ENCODE peak calls at places on chromosomes 2 and 18, in nine cellular contexts. Z is CD4-positive, alpha-beta memory T cell; G is sigmoid colon; R is T-cell; V is hypothalamus; L is stimulated activated naive B cell treated with anti-CD40 and anti-IgM and Interleukin-4, amounts not matched to agents 10 μg/mL and 1 μg/mL and 100 μg/mL, for 72 hours; D is Ammon's horn; I is retina; J is activated CD8-positive, alpha-beta memory T cell treated with anti-CD3 and anti-CD28 coated beads, Interleukin-2, amount 50 U/mL, for 48 hours. A is an unnamed sample.

GRCh38 chr2:119782308-119783027 is 22.7 kb downstream of the PTPN4 start:
- DNase-seq in Z (no peak), G (no peak), R (no peak), V (no peak), L (no peak), D (no peak), I (no peak), J (no peak), A (no peak)

GRCh38 chr2:223735659-223736244 is 101.6 kb downstream of the AP1S3 start:
- DNase-seq in Z (no peak), G (no peak), R (no peak), V (no peak), L (no peak), D (no peak), I (no peak), J (no peak), A (no peak)

GRCh38 chr2:160583162-160583522 is 89.5 kb upstream of the RBMS1 start:
- DNase-seq in Z (no peak), G (no peak), R (no peak), V (no peak), L (no peak), D (no peak), I (peak), J (no peak), A (no peak)

GRCh38 chr18:323253-323622 is 55.4 kb upstream of the THOC1 start:
- DNase-seq in Z (no peak), G (no peak), R (no peak), V (no peak), L (no peak), D (peak), I (no peak), J (no peak), A (no peak)

GRCh38 chr18:987325-988186 is 82.9 kb downstream of the ADCYAP1 start:
- DNase-seq in Z (no peak), G (no peak), R (no peak), V (no peak), L (no peak), D (no peak), I (no peak), J (no peak), A (no peak)

GRCh38 chr2:239539083-239539775 is 138.4 kb upstream of the HDAC4 start:
- DNase-seq in Z (no peak), G (peak), R (no peak), V (no peak), L (no peak), D (no peak), I (no peak), J (no peak), A (no peak)

GRCh38 chr2:85744055-85744454 is 9.7 kb upstream of the ATOH8 start:
- DNase-seq in Z (no peak), G (no peak), R (no peak), V (no peak), L (no peak), D (no peak), I (no peak), J (no peak), A (peak)

GRCh38 chr2:15730545-15731212 is 139.0 kb downstream of the DDX1 start:
- DNase-seq in Z (no peak), G (peak), R (no peak), V (peak), L (peak), D (peak), I (peak), J (no peak), A (peak)

GRCh38 chr18:44723973-44724778 is 43.5 kb downstream of the SETBP1 start:
- DNase-seq in Z (peak), G (no peak), R (no peak), V (no peak), L (no peak), D (no peak), I (peak), J (no peak), A (no peak)

GRCh38 chr2:218405365-218406208 is 5.9 kb downstream of the CTDSP1 start:
- DNase-seq in Z (peak), G (peak), R (no peak), V (no peak), L (no peak), D (no peak), I (peak), J (peak), A (no peak)

GRCh38 chr2:26459991-26460612 is 17.8 kb downstream of the OTOF start:
- DNase-seq in Z (no peak), G (no peak), R (no peak), V (no peak), L (no peak), D (no peak), I (no peak), J (no peak), A (peak)

GRCh38 chr18:43932140-43932539 is 654.9 kb upstream of the SYT4 start:
- DNase-seq in Z (no peak), G (no peak), R (no peak), V (no peak), L (no peak), D (no peak), I (no peak), J (no peak), A (no peak)

GRCh38 chr2:63875758-63876710 is 34.3 kb downstream of the UGP2 start:
- DNase-seq in Z (no peak), G (no peak), R (no peak), V (no peak), L (no peak), D (no peak), I (no peak), J (no peak), A (no peak)

GRCh38 chr18:48634975-48635374 is 96.1 kb downstream of the CTIF start:
- DNase-seq in Z (no peak), G (no peak), R (no peak), V (no peak), L (no peak), D (no peak), I (no peak), J (no peak), A (no peak)

GRCh38 chr2:112757265-112757664 is 7.1 kb downstream of the CKAP2L start:
- DNase-seq in Z (no peak), G (no peak), R (no peak), V (no peak), L (no peak), D (no peak), I (no peak), J (no peak), A (no peak)

GRCh38 chr2:201680743-201681142 is 17.7 kb downstream of the MPP4 start:
- DNase-seq in Z (no peak), G (no peak), R (no peak), V (no peak), L (no peak), D (no peak), I (no peak), J (peak), A (no peak)

GRCh38 chr2:26245231-26245732 is 543 bp downstream of the HADHB start:
- DNase-seq in Z (peak), G (peak), R (peak), V (peak), L (peak), D (peak), I (no peak), J (peak), A (no peak)

GRCh38 chr2:162524192-162524591 is 180.3 kb downstream of the GCA start:
- DNase-seq in Z (no peak), G (no peak), R (no peak), V (no peak), L (no peak), D (no peak), I (no peak), J (no peak), A (no peak)

GRCh38 chr2:62653582-62654422 is 51.7 kb upstream of the EHBP1 start:
- DNase-seq in Z (no peak), G (no peak), R (no peak), V (no peak), L (no peak), D (no peak), I (no peak), J (no peak), A (no peak)

GRCh38 chr2:165192729-165193128 is 11.1 kb downstream of the SCN3A start:
- DNase-seq in Z (no peak), G (no peak), R (no peak), V (no peak), L (no peak), D (no peak), I (no peak), J (no peak), A (no peak)

GRCh38 chr2:86044045-86044444 is 61.6 kb downstream of the POLR1A start:
- DNase-seq in Z (no peak), G (peak), R (no peak), V (no peak), L (no peak), D (no peak), I (no peak), J (peak), A (peak)

A was measured in posterior vena cava.